ENCODE peak calls at places on chromosomes 5 and 9, in eight cellular contexts. One of them, this sample, is unnamed.

GRCh38 chr5:28226407-28226806 is 1188.0 kb upstream of the CDH9 start:
- DNase-seq in pancreas: no peak
- DNase-seq in Peyer's patch: no peak
- DNase-seq in GM23338: no peak
- DNase-seq in fibroblast of the aortic adventitia: no peak
- DNase-seq in BE2C: no peak
- DNase-seq in A549: no peak
- DNase-seq in colonic mucosa: no peak
- DNase-seq in this sample: no peak

GRCh38 chr9:126703330-126704156 is 89.8 kb downstream of the LMX1B start:
- DNase-seq in pancreas: no peak
- DNase-seq in Peyer's patch: no peak
- DNase-seq in GM23338: no peak
- DNase-seq in fibroblast of the aortic adventitia: no peak
- DNase-seq in BE2C: no peak
- DNase-seq in A549: no peak
- DNase-seq in colonic mucosa: no peak
- DNase-seq in this sample: no peak

GRCh38 chr5:14071433-14071832 is 71.7 kb upstream of the TRIO start:
- DNase-seq in pancreas: no peak
- DNase-seq in Peyer's patch: no peak
- DNase-seq in GM23338: no peak
- DNase-seq in fibroblast of the aortic adventitia: no peak
- DNase-seq in BE2C: no peak
- DNase-seq in A549: no peak
- DNase-seq in colonic mucosa: no peak
- DNase-seq in this sample: no peak

GRCh38 chr9:16310288-16311145 is 560.0 kb downstream of the BNC2 start:
- DNase-seq in pancreas: no peak
- DNase-seq in Peyer's patch: no peak
- DNase-seq in GM23338: no peak
- DNase-seq in fibroblast of the aortic adventitia: no peak
- DNase-seq in BE2C: no peak
- DNase-seq in A549: no peak
- DNase-seq in colonic mucosa: no peak
- DNase-seq in this sample: no peak

GRCh38 chr9:111108946-111109345 is 70.7 kb upstream of the LPAR1 start:
- DNase-seq in pancreas: no peak
- DNase-seq in Peyer's patch: no peak
- DNase-seq in GM23338: no peak
- DNase-seq in fibroblast of the aortic adventitia: peak; percentile 73
- DNase-seq in BE2C: no peak
- DNase-seq in A549: no peak
- DNase-seq in colonic mucosa: no peak
- DNase-seq in this sample: no peak

GRCh38 chr5:132635873-132636272 is 22.1 kb upstream of the IL13 start:
- DNase-seq in pancreas: no peak
- DNase-seq in Peyer's patch: no peak
- DNase-seq in GM23338: no peak
- DNase-seq in fibroblast of the aortic adventitia: no peak
- DNase-seq in BE2C: no peak
- DNase-seq in A549: no peak
- DNase-seq in colonic mucosa: no peak
- DNase-seq in this sample: no peak

GRCh38 chr9:110069326-110070248 is 138.4 kb downstream of the C9orf152 start:
- DNase-seq in pancreas: peak; percentile 21
- DNase-seq in Peyer's patch: no peak
- DNase-seq in GM23338: no peak
- DNase-seq in fibroblast of the aortic adventitia: peak; percentile 96
- DNase-seq in BE2C: no peak
- DNase-seq in A549: no peak
- DNase-seq in colonic mucosa: no peak
- DNase-seq in this sample: no peak

GRCh38 chr5:179153341-179153901 is 93.2 kb downstream of the ZNF354C start:
- DNase-seq in pancreas: no peak
- DNase-seq in Peyer's patch: no peak
- DNase-seq in GM23338: no peak
- DNase-seq in fibroblast of the aortic adventitia: no peak
- DNase-seq in BE2C: no peak
- DNase-seq in A549: no peak
- DNase-seq in colonic mucosa: no peak
- DNase-seq in this sample: no peak

GRCh38 chr5:57681942-57682341 is 199.3 kb upstream of the ACTBL2 start:
- DNase-seq in pancreas: no peak
- DNase-seq in Peyer's patch: no peak
- DNase-seq in GM23338: no peak
- DNase-seq in fibroblast of the aortic adventitia: no peak
- DNase-seq in BE2C: no peak
- DNase-seq in A549: no peak
- DNase-seq in colonic mucosa: no peak
- DNase-seq in this sample: no peak

GRCh38 chr5:150510460-150511263 is 2.7 kb downstream of the NDST1 start:
- DNase-seq in pancreas: peak; percentile 81
- DNase-seq in Peyer's patch: no peak
- DNase-seq in GM23338: peak; percentile 35
- DNase-seq in fibroblast of the aortic adventitia: no peak
- DNase-seq in BE2C: no peak
- DNase-seq in A549: no peak
- DNase-seq in colonic mucosa: peak; percentile 79
- DNase-seq in this sample: no peak

GRCh38 chr5:103089272-103089671 is 30.7 kb downstream of the GIN1 start:
- DNase-seq in pancreas: no peak
- DNase-seq in Peyer's patch: no peak
- DNase-seq in GM23338: no peak
- DNase-seq in fibroblast of the aortic adventitia: no peak
- DNase-seq in BE2C: no peak
- DNase-seq in A549: no peak
- DNase-seq in colonic mucosa: no peak
- DNase-seq in this sample: no peak

GRCh38 chr9:124297553-124297905 is 39.8 kb downstream of the NEK6 start:
- DNase-seq in pancreas: peak; percentile 61
- DNase-seq in Peyer's patch: no peak
- DNase-seq in GM23338: peak; percentile 60
- DNase-seq in fibroblast of the aortic adventitia: peak; percentile 99
- DNase-seq in BE2C: no peak
- DNase-seq in A549: peak; percentile 70
- DNase-seq in colonic mucosa: no peak
- DNase-seq in this sample: no peak

GRCh38 chr9:83167126-83167525 is 104.2 kb upstream of the RASEF start:
- DNase-seq in pancreas: no peak
- DNase-seq in Peyer's patch: no peak
- DNase-seq in GM23338: peak; percentile 15
- DNase-seq in fibroblast of the aortic adventitia: no peak
- DNase-seq in BE2C: no peak
- DNase-seq in A549: no peak
- DNase-seq in colonic mucosa: no peak
- DNase-seq in this sample: no peak

GRCh38 chr9:83242066-83242465 is 179.1 kb upstream of the RASEF start:
- DNase-seq in pancreas: no peak
- DNase-seq in Peyer's patch: no peak
- DNase-seq in GM23338: peak; percentile 27
- DNase-seq in fibroblast of the aortic adventitia: no peak
- DNase-seq in BE2C: no peak
- DNase-seq in A549: no peak
- DNase-seq in colonic mucosa: no peak
- DNase-seq in this sample: no peak

GRCh38 chr5:151081426-151082273 is 816 bp upstream of the TNIP1 start:
- DNase-seq in pancreas: no peak
- DNase-seq in Peyer's patch: no peak
- DNase-seq in GM23338: no peak
- DNase-seq in fibroblast of the aortic adventitia: no peak
- DNase-seq in BE2C: no peak
- DNase-seq in A549: no peak
- DNase-seq in colonic mucosa: peak; percentile 79
- DNase-seq in this sample: no peak

GRCh38 chr9:16028516-16028915 is 475.7 kb downstream of the CCDC171 start:
- DNase-seq in pancreas: no peak
- DNase-seq in Peyer's patch: no peak
- DNase-seq in GM23338: no peak
- DNase-seq in fibroblast of the aortic adventitia: no peak
- DNase-seq in BE2C: no peak
- DNase-seq in A549: no peak
- DNase-seq in colonic mucosa: no peak
- DNase-seq in this sample: no peak

GRCh38 chr9:129111762-129112151 is 542 bp downstream of the PTPA start:
- DNase-seq in pancreas: peak; percentile 56
- DNase-seq in Peyer's patch: peak; percentile 23
- DNase-seq in GM23338: peak; percentile 54
- DNase-seq in fibroblast of the aortic adventitia: peak; percentile 52
- DNase-seq in BE2C: peak; percentile 44
- DNase-seq in A549: peak; percentile 36
- DNase-seq in colonic mucosa: peak; percentile 54
- DNase-seq in this sample: no peak

GRCh38 chr5:16826379-16827125 is 109.5 kb downstream of the MYO10 start:
- DNase-seq in pancreas: no peak
- DNase-seq in Peyer's patch: no peak
- DNase-seq in GM23338: no peak
- DNase-seq in fibroblast of the aortic adventitia: no peak
- DNase-seq in BE2C: no peak
- DNase-seq in A549: no peak
- DNase-seq in colonic mucosa: no peak
- DNase-seq in this sample: no peak

GRCh38 chr9:137167752-137168574 is 1.9 kb downstream of the LRRC26 start:
- DNase-seq in pancreas: no peak
- DNase-seq in Peyer's patch: no peak
- DNase-seq in GM23338: peak; percentile 64
- DNase-seq in fibroblast of the aortic adventitia: no peak
- DNase-seq in BE2C: no peak
- DNase-seq in A549: no peak
- DNase-seq in colonic mucosa: peak; percentile 84
- DNase-seq in this sample: peak; percentile 52
- H3K4me3 ChIP-seq in pancreas: no peak overlapping the region
- H3K4me3 ChIP-seq in Peyer's patch: peak overlapping the region; percentile 58
- H3K4me3 ChIP-seq in GM23338: peak overlapping the region; percentile 55
- H3K4me3 ChIP-seq in fibroblast of the aortic adventitia: no peak overlapping the region
- H3K4me3 ChIP-seq in BE2C: no peak overlapping the region
- H3K4me3 ChIP-seq in A549: peak overlapping the region; percentile 47
- H3K4me3 ChIP-seq in colonic mucosa: peak overlapping the region; percentile 40
- H3K4me3 ChIP-seq in this sample: peak overlapping the region; percentile 64

GRCh38 chr9:106707722-106708121 is 155.2 kb upstream of the ZNF462 start:
- DNase-seq in pancreas: no peak
- DNase-seq in Peyer's patch: no peak
- DNase-seq in GM23338: no peak
- DNase-seq in fibroblast of the aortic adventitia: no peak
- DNase-seq in BE2C: no peak
- DNase-seq in A549: no peak
- DNase-seq in colonic mucosa: no peak
- DNase-seq in this sample: no peak
- TF ChIP-seq CTCF in pancreas: no peak
- TF ChIP-seq CTCF in Peyer's patch: no peak
- TF ChIP-seq CTCF in GM23338: no peak
- TF ChIP-seq CTCF in fibroblast of the aortic adventitia: no peak
- TF ChIP-seq CTCF in BE2C: no peak
- TF ChIP-seq CTCF in A549: no peak
- TF ChIP-seq CTCF in colonic mucosa: no peak
- TF ChIP-seq CTCF in this sample: no peak

DNA sequence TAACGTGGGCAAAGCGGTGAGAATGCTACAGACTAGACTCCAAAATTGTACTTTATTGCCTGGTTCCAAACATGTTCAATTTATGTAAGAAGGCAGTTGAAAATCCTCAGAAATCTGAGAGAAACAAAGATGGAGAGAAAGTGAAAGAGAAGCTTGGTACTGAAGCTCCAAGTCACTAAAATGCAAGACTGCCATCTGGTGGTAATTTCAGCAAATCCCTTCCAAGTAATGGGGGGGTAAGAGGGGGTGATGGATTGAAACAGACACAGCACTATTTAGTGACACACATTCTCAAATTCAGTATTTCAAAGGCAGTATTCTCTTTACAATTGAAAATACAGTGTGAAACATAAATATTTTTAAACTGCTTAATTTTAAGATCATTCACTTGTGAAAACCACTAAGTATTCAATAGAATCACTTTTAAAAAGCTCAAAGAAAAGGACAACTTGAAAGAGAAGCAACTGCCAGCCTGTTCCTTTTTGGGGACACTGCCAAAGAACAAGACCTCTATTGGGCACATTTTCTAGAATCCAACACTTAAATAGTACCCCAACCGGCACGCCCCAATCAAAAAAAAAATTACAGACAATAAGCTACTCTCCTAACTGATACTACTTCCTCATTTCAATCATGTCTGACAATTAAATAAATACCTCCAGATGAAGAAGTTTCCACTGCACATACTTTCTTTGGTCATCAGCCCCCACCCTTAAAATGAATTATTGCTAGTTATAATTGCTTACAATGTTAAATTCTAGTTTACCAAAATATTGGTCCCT is 131.5 kb downstream of the AGTPBP1 start:
- DNase-seq in pancreas: no peak
- DNase-seq in Peyer's patch: no peak
- DNase-seq in GM23338: peak; percentile 85
- DNase-seq in fibroblast of the aortic adventitia: peak; percentile 91
- DNase-seq in BE2C: peak; percentile 48
- DNase-seq in A549: peak; percentile 78
- DNase-seq in colonic mucosa: peak; percentile 38
- DNase-seq in this sample: peak; percentile 54
- H3K4me3 ChIP-seq in pancreas: no peak overlapping the region
- H3K4me3 ChIP-seq in Peyer's patch: no peak overlapping the region
- H3K4me3 ChIP-seq in GM23338: no peak overlapping the region
- H3K4me3 ChIP-seq in fibroblast of the aortic adventitia: peak overlapping the region; percentile 60
- H3K4me3 ChIP-seq in BE2C: peak overlapping the region; percentile 31
- H3K4me3 ChIP-seq in A549: no peak overlapping the region
- H3K4me3 ChIP-seq in colonic mucosa: no peak overlapping the region
- H3K4me3 ChIP-seq in this sample: no peak overlapping the region

GRCh38 chr5:6291961-6292360 is 86.4 kb downstream of the MED10 start:
- DNase-seq in pancreas: no peak
- DNase-seq in Peyer's patch: no peak
- DNase-seq in GM23338: peak; percentile 74
- DNase-seq in fibroblast of the aortic adventitia: peak; percentile 7
- DNase-seq in BE2C: peak; percentile 40
- DNase-seq in A549: no peak
- DNase-seq in colonic mucosa: no peak
- DNase-seq in this sample: no peak
- TF ChIP-seq CTCF in pancreas: no peak
- TF ChIP-seq CTCF in Peyer's patch: peak; percentile 34
- TF ChIP-seq CTCF in GM23338: peak; percentile 59
- TF ChIP-seq CTCF in fibroblast of the aortic adventitia: peak; percentile 16
- TF ChIP-seq CTCF in BE2C: peak; percentile 57
- TF ChIP-seq CTCF in A549: no peak
- TF ChIP-seq CTCF in colonic mucosa: no peak
- TF ChIP-seq CTCF in this sample: peak; percentile 44

GRCh38 chr9:136849960-136850865 is 1.0 kb downstream of the PHPT1 start:
- DNase-seq in pancreas: peak; percentile 36
- DNase-seq in Peyer's patch: no peak
- DNase-seq in GM23338: no peak
- DNase-seq in fibroblast of the aortic adventitia: no peak
- DNase-seq in BE2C: peak; percentile 26
- DNase-seq in A549: no peak
- DNase-seq in colonic mucosa: no peak
- DNase-seq in this sample: no peak
- H3K4me3 ChIP-seq in pancreas: peak overlapping the region; percentile 66
- H3K4me3 ChIP-seq in Peyer's patch: peak overlapping the region; percentile 84
- H3K4me3 ChIP-seq in GM23338: peak overlapping the region; percentile 88
- H3K4me3 ChIP-seq in fibroblast of the aortic adventitia: peak overlapping the region; percentile 87
- H3K4me3 ChIP-seq in BE2C: peak overlapping the region; percentile 70
- H3K4me3 ChIP-seq in A549: peak overlapping the region; percentile 87
- H3K4me3 ChIP-seq in colonic mucosa: peak overlapping the region; percentile 84
- H3K4me3 ChIP-seq in this sample: peak overlapping the region; percentile 99